ENCODE peak calls at places on chromosomes 11 and 22, in ten cellular contexts. J is GM18507, Y is AG04450, S is cardiac fibroblast, A is D721Med, D is T-cell, W is NCI-H524 treated with DMSO at 0.1 percent for 48 hours, M is DMS53, P is nephron progenitor cell, R is NCI-H446 treated with DMSO at 0.1 percent for 48 hours. E is an unnamed sample.

GRCh38 chr11:13103962-13104554 is 94.9 kb downstream of the RASSF10 start:
- DNase-seq in J (no peak), Y (no peak), S (no peak), A (no peak), D (no peak), W (no peak), M (no peak), P (no peak), R (no peak), E (no peak)

GRCh38 chr11:61023086-61024035 is 51.9 kb downstream of the CD6 start:
- DNase-seq in J (no peak), Y (no peak), S (no peak), A (no peak), D (peak), W (no peak), M (peak), P (no peak), R (no peak), E (no peak)

GRCh38 chr11:69495441-69496201 is 14.2 kb downstream of the LINC01488 start:
- DNase-seq in J (no peak), Y (no peak), S (no peak), A (no peak), D (no peak), W (no peak), M (no peak), P (no peak), R (no peak), E (no peak)

GRCh38 chr11:63997104-63997700 is 11.0 kb downstream of the OTUB1 start:
- DNase-seq in J (no peak), Y (no peak), S (no peak), A (no peak), D (no peak), W (no peak), M (no peak), P (no peak), R (no peak), E (no peak)

GRCh38 chr11:64208086-64208795 is 1.7 kb downstream of the FERMT3 start:
- DNase-seq in J (no peak), Y (no peak), S (no peak), A (no peak), D (no peak), W (no peak), M (no peak), P (no peak), R (no peak), E (no peak)

GRCh38 chr11:110077318-110077717 is 15.9 kb upstream of the ZC3H12C start:
- DNase-seq in J (no peak), Y (no peak), S (no peak), A (no peak), D (no peak), W (no peak), M (no peak), P (no peak), R (no peak), E (no peak)

GRCh38 chr11:97574976-97575665 is 1185.3 kb downstream of the JRKL start:
- DNase-seq in J (no peak), Y (no peak), S (no peak), A (no peak), D (no peak), W (no peak), M (no peak), P (no peak), R (no peak), E (no peak)

GRCh38 chr11:36008576-36008975 is 64.7 kb downstream of the LDLRAD3 start:
- DNase-seq in J (no peak), Y (no peak), S (peak), A (no peak), D (no peak), W (no peak), M (no peak), P (no peak), R (no peak), E (no peak)

GRCh38 chr11:67532889-67533288 is 9.6 kb upstream of the CABP2 start:
- DNase-seq in J (no peak), Y (no peak), S (no peak), A (no peak), D (no peak), W (no peak), M (no peak), P (no peak), R (no peak), E (no peak)

GRCh38 chr22:28742562-28742962 is 723 bp downstream of the HSCB start:
- DNase-seq in J (no peak), Y (no peak), S (no peak), A (no peak), D (no peak), W (no peak), M (no peak), P (no peak), R (no peak), E (no peak)

GRCh38 chr22:29149841-29150555 is 55.7 kb upstream of the EMID1 start:
- DNase-seq in J (no peak), Y (no peak), S (no peak), A (no peak), D (no peak), W (no peak), M (no peak), P (no peak), R (no peak), E (no peak)

GRCh38 chr22:31619611-31620300 is 42.3 kb downstream of the PISD start:
- DNase-seq in J (no peak), Y (no peak), S (no peak), A (no peak), D (no peak), W (no peak), M (no peak), P (no peak), R (no peak), E (no peak)

GRCh38 chr11:66855574-66856495 is 1.0 kb upstream of the LRFN4 start:
- DNase-seq in J (peak), Y (no peak), S (peak), A (peak), D (peak), W (peak), M (peak), P (peak), R (peak), E (peak)

GRCh38 chr11:121890377-121890776 is 225.6 kb downstream of the BLID start:
- DNase-seq in J (no peak), Y (no peak), S (peak), A (no peak), D (no peak), W (no peak), M (no peak), P (no peak), R (no peak), E (no peak)

GRCh38 chr11:110298298-110298765 is 1.9 kb upstream of the RDX start:
- DNase-seq in J (no peak), Y (no peak), S (peak), A (no peak), D (no peak), W (no peak), M (no peak), P (no peak), R (no peak), E (no peak)